ENCODE peak calls at places on chromosomes 1 and 21, in seven cellular contexts. K, S, Z, B, X, H and Y are unnamed samples.

GRCh38 chr21:32303385-32303784 is 4.7 kb downstream of the MRAP start:
- DNase-seq in K (no peak), S (no peak), Z (no peak), B (no peak), X (no peak), H (no peak), Y (no peak)

GRCh38 chr21:44300262-44300959 is 558 bp downstream of the PFKL start:
- DNase-seq in K (peak; percentile 41), S (peak; percentile 57), Z (peak; percentile 22), B (peak; percentile 53), X (peak; percentile 24), H (no peak), Y (no peak)

GRCh38 chr1:206754011-206754410 is 16.6 kb upstream of the IL19 start:
- DNase-seq in K (peak; percentile 70), S (no peak), Z (peak; percentile 60), B (no peak), X (no peak), H (no peak), Y (no peak)

GRCh38 chr1:34918609-34919561 is 10.6 kb downstream of the DLGAP3 start:
- DNase-seq in K (no peak), S (no peak), Z (no peak), B (no peak), X (no peak), H (no peak), Y (no peak)

GRCh38 chr1:230057681-230058565 is 9.1 kb upstream of the GALNT2 start:
- DNase-seq in K (no peak), S (no peak), Z (no peak), B (no peak), X (no peak), H (no peak), Y (no peak)

GRCh38 chr1:36881071-36881405 is 153.3 kb downstream of the GRIK3 start:
- DNase-seq in K (no peak), S (no peak), Z (no peak), B (no peak), X (no peak), H (no peak), Y (no peak)

GRCh38 chr1:247562169-247562568 is 13.2 kb downstream of the GCSAML start:
- DNase-seq in K (no peak), S (no peak), Z (no peak), B (no peak), X (no peak), H (no peak), Y (no peak)

GRCh38 chr1:201346337-201346939 is 31.0 kb downstream of the TNNT2 start:
- DNase-seq in K (peak; percentile 67), S (peak; percentile 69), Z (peak; percentile 62), B (peak; percentile 32), X (peak; percentile 67), H (no peak), Y (no peak)

GRCh38 chr21:31798842-31799691 is 67.1 kb upstream of the SCAF4 start:
- DNase-seq in K (no peak), S (no peak), Z (no peak), B (no peak), X (no peak), H (no peak), Y (no peak)

GRCh38 chr1:30730351-30731108 is 7.1 kb upstream of the MATN1 start:
- DNase-seq in K (no peak), S (no peak), Z (no peak), B (no peak), X (no peak), H (no peak), Y (no peak)

GRCh38 chr1:34266127-34266951 is 89.6 kb downstream of the C1orf94 start:
- DNase-seq in K (no peak), S (peak; percentile 12), Z (peak; percentile 12), B (no peak), X (no peak), H (no peak), Y (no peak)

GRCh38 chr1:24373044-24373443 is 40.5 kb downstream of the STPG1 start:
- DNase-seq in K (no peak), S (no peak), Z (no peak), B (no peak), X (no peak), H (no peak), Y (no peak)

GRCh38 chr1:226823643-226824042 is 46.8 kb upstream of the PSEN2 start:
- DNase-seq in K (no peak), S (no peak), Z (no peak), B (no peak), X (no peak), H (no peak), Y (no peak)

GRCh38 chr1:171738921-171739320 is 2.9 kb downstream of the VAMP4 start:
- DNase-seq in K (no peak), S (no peak), Z (no peak), B (no peak), X (no peak), H (no peak), Y (no peak)

GRCh38 chr21:37463083-37463780 is 96.7 kb downstream of the DYRK1A start:
- DNase-seq in K (peak; percentile 75), S (no peak), Z (peak; percentile 81), B (peak; percentile 71), X (peak; percentile 85), H (no peak), Y (no peak)

GRCh38 chr1:31155216-31155806 is 84.4 kb downstream of the NKAIN1 start:
- DNase-seq in K (peak; percentile 56), S (peak; percentile 57), Z (peak; percentile 35), B (peak; percentile 41), X (peak; percentile 55), H (no peak), Y (no peak)

GRCh38 chr1:162359523-162360236 is 17.0 kb downstream of the SPATA46 start:
- DNase-seq in K (no peak), S (no peak), Z (no peak), B (no peak), X (no peak), H (no peak), Y (no peak)

GRCh38 chr21:25863031-25863430 is 128.3 kb downstream of the GABPA start:
- DNase-seq in K (no peak), S (no peak), Z (no peak), B (no peak), X (no peak), H (no peak), Y (no peak)

GRCh38 chr1:24289937-24290595 is 29.1 kb upstream of the GRHL3 start:
- DNase-seq in K (peak; percentile 95), S (no peak), Z (peak; percentile 90), B (peak; percentile 93), X (peak; percentile 97), H (peak; percentile 57), Y (peak; percentile 88)

GRCh38 chr1:196372896-196373536 is 235.2 kb downstream of the KCNT2 start:
- DNase-seq in K (peak; percentile 63), S (no peak), Z (peak; percentile 60), B (peak; percentile 54), X (peak; percentile 60), H (no peak), Y (no peak)

GRCh38 chr1:171251042-171251740 is 2.9 kb downstream of the FMO1 start:
- DNase-seq in K (peak; percentile 13), S (peak; percentile 29), Z (peak; percentile 8), B (peak; percentile 16), X (peak; percentile 20), H (no peak), Y (no peak)

GRCh38 chr1:109793089-109793485 is 29.4 kb upstream of the EPS8L3 start:
- DNase-seq in K (no peak), S (no peak), Z (no peak), B (peak; percentile 15), X (no peak), H (no peak), Y (no peak)

GRCh38 chr1:214831956-214832355 is 229.0 kb downstream of the CENPF start:
- DNase-seq in K (no peak), S (no peak), Z (no peak), B (no peak), X (no peak), H (no peak), Y (no peak)

GRCh38 chr1:151164732-151165280 is 896 bp downstream of the LYSMD1 start:
- DNase-seq in K (peak; percentile 58), S (no peak), Z (peak; percentile 49), B (no peak), X (peak; percentile 40), H (no peak), Y (no peak)

GRCh38 chr1:244450597-244451538 is 841 bp downstream of the ADSS2 start:
- DNase-seq in K (peak; percentile 76), S (peak; percentile 52), Z (peak; percentile 66), B (peak; percentile 70), X (peak; percentile 81), H (no peak), Y (no peak)

GRCh38 chr1:185966487-185966886 is 232.3 kb downstream of the HMCN1 start:
- DNase-seq in K (peak; percentile 46), S (no peak), Z (peak; percentile 25), B (peak; percentile 4), X (no peak), H (no peak), Y (peak; percentile 42)

GRCh38 chr1:44261963-44262362 is 48.7 kb downstream of the DMAP1 start:
- DNase-seq in K (no peak), S (no peak), Z (no peak), B (no peak), X (no peak), H (no peak), Y (no peak)

GRCh38 chr1:65958561-65959350 is 166.1 kb downstream of the PDE4B start:
- DNase-seq in K (peak; percentile 78), S (peak; percentile 33), Z (peak; percentile 68), B (peak; percentile 73), X (peak; percentile 72), H (no peak), Y (no peak)
- TF ChIP-seq CTCF in K (peak; percentile 47), S (peak; percentile 91), Z (peak; percentile 57), B (peak; percentile 21), X (peak; percentile 49), H (peak; percentile 51), Y (peak; percentile 42)

DNA sequence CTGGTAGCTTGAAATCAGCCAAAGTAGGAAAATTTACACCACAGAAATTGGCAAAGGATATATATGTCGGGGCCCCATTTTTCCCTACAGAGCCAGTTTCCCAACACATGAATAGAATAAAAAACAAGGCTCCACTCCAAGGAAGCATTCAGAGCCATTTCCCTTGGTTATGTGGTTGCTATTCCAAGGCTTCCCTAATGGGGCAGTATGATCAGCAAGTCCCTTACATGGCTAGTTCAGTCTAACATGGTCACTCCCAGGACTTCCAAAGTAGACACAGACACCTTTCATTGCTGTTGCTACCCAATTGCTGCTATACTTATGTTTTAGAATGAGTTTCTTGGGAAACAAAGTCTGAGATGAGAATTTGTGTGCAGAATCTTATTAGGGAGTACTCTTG is 93.1 kb downstream of the C21orf91 start:
- DNase-seq in K (peak; percentile 7), S (no peak), Z (no peak), B (no peak), X (no peak), H (no peak), Y (no peak)
- TF ChIP-seq CTCF in K (peak; percentile 8), S (no peak), Z (no peak), B (no peak), X (peak; percentile 17), H (no peak), Y (peak; percentile 26)

GRCh38 chr1:180953791-180954721 is 41.4 kb downstream of the KIAA1614 start:
- DNase-seq in K (peak; percentile 58), S (no peak), Z (peak; percentile 59), B (peak; percentile 69), X (peak; percentile 60), H (no peak), Y (no peak)
- TF ChIP-seq CTCF in K (no peak), S (no peak), Z (no peak), B (no peak), X (no peak), H (no peak), Y (no peak)

GRCh38 chr1:172900359-172900997 is 150.3 kb downstream of the TNFSF18 start:
- DNase-seq in K (no peak), S (no peak), Z (no peak), B (no peak), X (no peak), H (no peak), Y (no peak)
- TF ChIP-seq CTCF in K (no peak), S (no peak), Z (no peak), B (no peak), X (no peak), H (no peak), Y (no peak)